ENCODE peak calls at places on chromosomes 4 and X, in six cellular contexts. K is stimulated activated CD8-positive, alpha-beta memory T cell treated with anti-CD3 and anti-CD28 coated beads, Interleukin-4, amount 100 ng/mL, for 1 hour; Q is NCI-H2081; I is osteocyte; A is iris pigment epithelial cell; G is stromal cell of bone marrow. O is an unnamed sample.
A peak's percentile ranks its signal among the peaks of the same experiment; 100 is the strongest.

GRCh38 chr4:84324850-84325249 is 174.2 kb downstream of the NKX6-1 start:
- DNase-seq in K (no peak), G (no peak), Q (no peak), I (no peak), A (no peak), O (no peak)

GRCh38 chr4:47862297-47862696 is 24.4 kb upstream of the CORIN start:
- DNase-seq in A (peak; percentile 83), G (no peak), I (no peak), K (no peak), Q (no peak), O (no peak)

GRCh38 chr4:139184129-139184528 is 7.1 kb upstream of the ELF2 start:
- DNase-seq in I (no peak), A (peak; percentile 67), Q (no peak), K (no peak), G (peak; percentile 28), O (no peak)

GRCh38 chr4:45701616-45702015 is 422.2 kb downstream of the GABRG1 start:
- DNase-seq in Q (no peak), A (no peak), K (no peak), I (no peak), G (no peak), O (no peak)

GRCh38 chrX:101999644-102000539 is 68.1 kb upstream of the ZMAT1 start:
- DNase-seq in K (no peak), Q (no peak), I (no peak), G (no peak), A (no peak), O (no peak)

GRCh38 chrX:7996414-7996813 is 69.2 kb upstream of the PNPLA4 start:
- DNase-seq in G (peak; percentile 11), A (peak; percentile 39), I (no peak), Q (peak; percentile 31), K (no peak), O (no peak)

GRCh38 chr4:10441512-10441911 is 15.7 kb downstream of the ZNF518B start:
- DNase-seq in K (no peak), Q (no peak), G (no peak), I (no peak), A (no peak), O (no peak)

GRCh38 chr4:123952530-123953274 is 556.1 kb downstream of the SPRY1 start:
- DNase-seq in G (no peak), K (no peak), I (no peak), A (peak; percentile 52), Q (no peak), O (no peak)

GRCh38 chr4:166165829-166166420 is 292.9 kb downstream of the TLL1 start:
- DNase-seq in G (peak; percentile 62), I (no peak), Q (peak; percentile 87), A (peak; percentile 74), K (no peak), O (peak; percentile 16)

GRCh38 chrX:39527045-39527444 is 570.7 kb downstream of the BCOR start:
- DNase-seq in A (peak; percentile 43), I (no peak), K (no peak), G (peak; percentile 31), Q (no peak), O (peak; percentile 24)

GRCh38 chr4:123506311-123506685 is 109.7 kb downstream of the SPRY1 start:
- DNase-seq in G (no peak), K (no peak), Q (no peak), A (no peak), I (no peak), O (no peak)

GRCh38 chr4:85024671-85025070 is 58.2 kb upstream of the WDFY3 start:
- DNase-seq in Q (no peak), G (peak; percentile 10), A (no peak), K (no peak), I (no peak), O (no peak)

GRCh38 chr4:1171306-1172227 is 816 bp downstream of the SPON2 start:
- DNase-seq in Q (no peak), I (peak; percentile 85), A (peak; percentile 38), K (no peak), G (no peak), O (no peak)

GRCh38 chr4:158793021-158793420 is 24.2 kb downstream of the FNIP2 start:
- DNase-seq in K (no peak), G (no peak), A (no peak), I (no peak), Q (no peak), O (no peak)

GRCh38 chrX:110180176-110180927 is 137.5 kb downstream of the AMMECR1 start:
- DNase-seq in I (peak; percentile 67), G (no peak), Q (no peak), A (peak; percentile 81), K (no peak), O (peak; percentile 37)

GRCh38 chrX:67893931-67894330 is 350.1 kb downstream of the AR start:
- DNase-seq in K (no peak), I (no peak), A (no peak), G (no peak), Q (no peak), O (no peak)

GRCh38 chr4:186149872-186150271 is 41.5 kb upstream of the CYP4V2 start:
- DNase-seq in G (peak; percentile 38), Q (no peak), K (no peak), A (peak; percentile 13), I (peak; percentile 86), O (no peak)

GRCh38 chr4:38105475-38105874 is 145.3 kb downstream of the PTTG2 start:
- DNase-seq in G (no peak), Q (peak; percentile 62), A (no peak), I (no peak), K (no peak), O (no peak)